ENCODE peak calls at places on chromosomes 13 and 19, in eight cellular contexts. E is mammary epithelial cell, W is GM23338, X is SK-N-SH, M is H1, J is Karpas-422, T is neural progenitor cell, D is PC-3. A is an unnamed sample. For H4K20me1, the result is how much of the 10 kb centered on the place peaks cover.

GRCh38 chr19:34082289-34083077 is 89.8 kb upstream of the LSM14A start:
- DNase-seq in E (no peak), W (peak), X (no peak), M (peak), J (no peak), T (peak), D (no peak), A (no peak)

GRCh38 chr13:113639661-113640262 is 18.2 kb downstream of the ATP4B start:
- DNase-seq in E (no peak), W (no peak), X (peak), M (no peak), J (no peak), T (no peak), D (no peak), A (no peak)

GRCh38 chr19:19618384-19619051 is at the start of gene PBX4:
- DNase-seq in E (peak), W (peak), X (peak), M (peak), J (peak), T (peak), D (peak), A (peak)

GRCh38 chr19:31334101-31334848 is 15.0 kb downstream of the TSHZ3 start:
- DNase-seq in E (peak), W (peak), X (no peak), M (no peak), J (no peak), T (no peak), D (peak), A (no peak)

GRCh38 chr13:113548171-113548641 is 36.3 kb upstream of the TFDP1 start:
- DNase-seq in E (no peak), W (no peak), X (peak), M (no peak), J (no peak), T (peak), D (no peak), A (no peak)

GRCh38 chr13:113765241-113765910 is 6.3 kb downstream of the TMEM255B start:
- DNase-seq in E (no peak), W (peak), X (no peak), M (no peak), J (no peak), T (no peak), D (no peak), A (no peak)

GRCh38 chr13:44605275-44605674 is 29.1 kb upstream of the TSC22D1 start:
- DNase-seq in E (no peak), W (no peak), X (no peak), M (no peak), J (no peak), T (no peak), D (no peak), A (no peak)

GRCh38 chr19:12687496-12688196 is at the start of gene GNG14:
- DNase-seq in E (no peak), W (no peak), X (no peak), M (no peak), J (no peak), T (no peak), D (no peak), A (no peak)

GRCh38 chr13:39897636-39898035 is 242.2 kb downstream of the COG6 start:
- DNase-seq in E (no peak), W (no peak), X (no peak), M (no peak), J (no peak), T (no peak), D (no peak), A (no peak)

GRCh38 chr19:21593934-21594844 is 88.8 kb downstream of the ZNF429 start:
- DNase-seq in E (no peak), W (no peak), X (no peak), M (no peak), J (peak), T (no peak), D (no peak), A (no peak)

GRCh38 chr19:2394669-2395292 is 32.6 kb downstream of the TIMM13 start:
- DNase-seq in E (no peak), W (no peak), X (no peak), M (no peak), J (no peak), T (no peak), D (no peak), A (peak)

GRCh38 chr19:50661087-50661486 is 11.8 kb downstream of the C19orf81 start:
- DNase-seq in E (no peak), W (no peak), X (no peak), M (no peak), J (peak), T (no peak), D (no peak), A (no peak)

GRCh38 chr13:73618275-73618865 is 515.8 kb downstream of the KLF12 start:
- DNase-seq in E (no peak), W (peak), X (no peak), M (no peak), J (no peak), T (no peak), D (peak), A (no peak)

GRCh38 chr19:33193269-33193863 is 764 bp upstream of the LRP3 start:
- DNase-seq in E (no peak), W (no peak), X (no peak), M (no peak), J (no peak), T (no peak), D (no peak), A (no peak)

GRCh38 chr13:51435002-51435578 is 17.7 kb downstream of the INTS6 start:
- DNase-seq in E (no peak), W (peak), X (peak), M (no peak), J (peak), T (no peak), D (peak), A (no peak)

GRCh38 chr13:49935171-49936084 is 712 bp downstream of the SPRYD7 start:
- DNase-seq in E (peak), W (peak), X (no peak), M (peak), J (peak), T (peak), D (peak), A (peak)

GRCh38 chr19:56085571-56086275 is 35.4 kb downstream of the ZNF787 start:
- DNase-seq in E (peak), W (no peak), X (no peak), M (no peak), J (no peak), T (no peak), D (no peak), A (no peak)

GRCh38 chr19:17079710-17080440 is 4.3 kb downstream of the MYO9B start:
- DNase-seq in E (peak), W (no peak), X (peak), M (no peak), J (peak), T (peak), D (peak), A (peak)

GRCh38 chr13:53191091-53191490 is 162.5 kb downstream of the OLFM4 start:
- DNase-seq in E (no peak), W (peak), X (no peak), M (peak), J (no peak), T (peak), D (peak), A (no peak)

GRCh38 chr13:103694033-103694432 is 627.8 kb upstream of the SLC10A2 start:
- DNase-seq in E (no peak), W (peak), X (no peak), M (peak), J (no peak), T (no peak), D (no peak), A (peak)

GRCh38 chr13:99471231-99472202 is 29.8 kb upstream of the TM9SF2 start:
- DNase-seq in E (peak), W (no peak), X (no peak), M (no peak), J (no peak), T (no peak), D (peak), A (no peak)

GRCh38 chr19:22545751-22546150 is 88.4 kb upstream of the ZNF492 start:
- DNase-seq in E (peak), W (peak), X (peak), M (no peak), J (peak), T (peak), D (peak), A (peak)

GRCh38 chr13:98800078-98800477 is 47.6 kb upstream of the SLC15A1 start:
- DNase-seq in E (no peak), W (no peak), X (no peak), M (no peak), J (no peak), T (no peak), D (no peak), A (no peak)

GRCh38 chr19:30222428-30222873 is 149.7 kb upstream of the ZNF536 start:
- DNase-seq in E (no peak), W (peak), X (peak), M (no peak), J (peak), T (peak), D (no peak), A (no peak)

GRCh38 chr19:7888145-7888825 is at the start of gene LRRC8E:
- DNase-seq in E (peak), W (peak), X (peak), M (no peak), J (no peak), T (peak), D (peak), A (no peak)

GRCh38 chr19:17332677-17333581 is 1.7 kb downstream of the ANO8 start:
- DNase-seq in E (peak), W (peak), X (peak), M (peak), J (peak), T (peak), D (peak), A (peak)

GRCh38 chr13:68369739-68370138 is 1139.6 kb upstream of the PCDH9 start:
- DNase-seq in E (no peak), W (peak), X (no peak), M (no peak), J (no peak), T (no peak), D (peak), A (no peak)

GRCh38 chr13:54433511-54434206 is 1405.0 kb downstream of the OLFM4 start:
- DNase-seq in E (no peak), W (no peak), X (no peak), M (no peak), J (no peak), T (no peak), D (no peak), A (no peak)

GRCh38 chr19:33404916-33405315 is 31.4 kb downstream of the CEBPG start:
- DNase-seq in E (no peak), W (no peak), X (no peak), M (no peak), J (no peak), T (no peak), D (no peak), A (no peak)

GRCh38 chr19:17125728-17126677 is 50.4 kb downstream of the MYO9B start:
- DNase-seq in E (no peak), W (peak), X (peak), M (no peak), J (peak), T (no peak), D (no peak), A (no peak)

GRCh38 chr13:99018418-99019180 is 40.7 kb upstream of the DOCK9 start:
- DNase-seq in E (peak), W (no peak), X (no peak), M (no peak), J (no peak), T (no peak), D (peak), A (no peak)

GRCh38 chr13:26051231-26052135 is at the start of gene SHISA2:
- DNase-seq in E (peak), W (peak), X (peak), M (peak), J (no peak), T (peak), D (peak), A (peak)

GRCh38 chr19:746208-746819 is 4.6 kb upstream of the MISP start:
- DNase-seq in E (no peak), W (no peak), X (no peak), M (no peak), J (no peak), T (no peak), D (no peak), A (no peak)

GRCh38 chr19:40284501-40285352 is at the start of gene AKT2:
- DNase-seq in E (peak), W (peak), X (peak), M (peak), J (peak), T (peak), D (no peak), A (peak)

GRCh38 chr19:55255618-55256423 is 3.0 kb downstream of the PPP6R1 start:
- DNase-seq in E (peak), W (no peak), X (no peak), M (no peak), J (peak), T (no peak), D (peak), A (peak)

GRCh38 chr19:53782698-53783097 is 41.4 kb downstream of the NLRP12 start:
- DNase-seq in E (no peak), W (peak), X (no peak), M (no peak), J (no peak), T (no peak), D (no peak), A (no peak)

GRCh38 chr19:28881616-28882015 is 331.3 kb downstream of the UQCRFS1 start:
- DNase-seq in E (no peak), W (no peak), X (no peak), M (no peak), J (peak), T (no peak), D (no peak), A (no peak)

DNA sequence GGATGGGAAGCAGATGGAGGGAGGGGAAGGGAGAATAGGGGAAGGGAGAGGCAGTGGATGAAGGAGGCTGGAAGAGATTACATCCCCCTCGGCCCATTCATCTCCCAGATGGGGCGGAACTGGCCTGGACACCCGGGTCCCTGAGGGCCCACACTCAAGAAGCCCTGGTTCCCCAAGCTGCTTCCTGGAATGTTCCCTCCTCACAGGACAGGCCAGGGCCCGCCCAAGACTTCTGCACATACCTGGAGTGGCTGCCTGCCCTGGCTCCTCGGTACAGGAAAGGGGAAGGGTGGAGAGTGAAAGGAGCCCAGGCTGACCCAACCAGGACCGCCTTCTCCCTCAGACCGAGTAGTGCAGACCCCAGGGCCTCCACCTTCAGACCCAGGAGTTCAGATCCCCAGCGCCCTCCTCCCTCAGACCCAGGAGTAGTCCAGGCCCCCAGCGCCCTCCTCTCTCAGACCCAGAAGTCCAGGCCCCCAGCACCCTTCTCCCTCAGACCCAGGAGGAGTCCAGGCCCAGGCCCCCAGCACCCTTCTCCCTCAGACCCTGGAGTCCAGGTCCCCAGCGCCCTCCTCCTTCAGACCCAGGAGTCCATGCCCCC is 489 bp downstream of the NTF4 start:
- DNase-seq in E (peak), W (peak), X (peak), M (no peak), J (no peak), T (peak), D (no peak), A (no peak)
- H3K4me3 ChIP-seq in E (peak), W (peak), X (peak), M (peak), J (no peak), T (peak), D (peak), A (no peak)

DNA sequence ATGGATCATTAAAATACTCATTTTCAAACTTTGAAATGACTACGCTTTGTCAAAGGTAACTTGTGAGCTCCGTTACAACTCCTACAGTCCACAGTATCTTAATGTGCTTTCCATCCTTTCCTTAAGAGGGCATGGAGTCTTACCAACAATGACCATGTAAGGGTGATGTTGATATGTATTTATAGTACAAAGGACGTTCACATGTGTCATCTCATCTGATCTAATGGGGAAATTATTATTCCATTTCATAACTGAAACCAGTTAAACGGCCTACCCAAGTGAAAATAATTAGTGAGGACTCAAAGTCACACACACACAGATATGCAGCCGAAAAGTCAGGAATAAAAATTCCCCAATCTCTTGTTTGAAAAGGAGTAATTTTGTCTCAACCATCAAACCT is 9.6 kb downstream of the USP12 start:
- DNase-seq in E (no peak), W (no peak), X (no peak), M (no peak), J (no peak), T (no peak), D (no peak), A (no peak)
- H3K4me2 ChIP-seq in E (no peak), W (no peak), X (no peak), M (no peak), J (no peak), T (no peak), D (no peak), A (no peak)

GRCh38 chr19:5001547-5002131 is 32.7 kb downstream of the KDM4B start:
- DNase-seq in E (peak), W (peak), X (peak), M (no peak), J (peak), T (peak), D (peak), A (peak)
- H4K20me1 ChIP-seq in E (under half), W (under half), X (half or more), M (under half), J (under half), T (half or more), D (under half), A (under half)

GRCh38 chr19:15643387-15643786 is 2.7 kb downstream of the CYP4F3 start:
- DNase-seq in E (no peak), W (no peak), X (no peak), M (no peak), J (no peak), T (no peak), D (no peak), A (no peak)

GRCh38 chr19:15640904-15641597 is 354 bp downstream of the CYP4F3 start:
- DNase-seq in E (peak), W (no peak), X (no peak), M (no peak), J (no peak), T (no peak), D (no peak), A (no peak)

GRCh38 chr19:15641901-15642491 is 1.3 kb downstream of the CYP4F3 start:
- DNase-seq in E (no peak), W (no peak), X (no peak), M (no peak), J (no peak), T (no peak), D (no peak), A (no peak)

GRCh38 chr19:15644066-15644741 is 3.5 kb downstream of the CYP4F3 start:
- DNase-seq in E (no peak), W (no peak), X (no peak), M (no peak), J (no peak), T (no peak), D (no peak), A (no peak)

GRCh38 chr19:15642807-15643206 is 2.1 kb downstream of the CYP4F3 start:
- DNase-seq in E (no peak), W (no peak), X (no peak), M (no peak), J (no peak), T (no peak), D (no peak), A (no peak)
- H3K4me3 ChIP-seq in E (no peak), W (no peak), X (no peak), M (no peak), J (no peak), T (no peak), D (no peak), A (no peak)

GRCh38 chr19:49407482-49408015 is 15.7 kb downstream of the PTH2 start:
- DNase-seq in E (no peak), W (no peak), X (no peak), M (no peak), J (no peak), T (no peak), D (no peak), A (no peak)
- H3K4me2 ChIP-seq in E (no peak), W (no peak), X (no peak), M (no peak), J (no peak), T (no peak), D (no peak), A (no peak)

DNA sequence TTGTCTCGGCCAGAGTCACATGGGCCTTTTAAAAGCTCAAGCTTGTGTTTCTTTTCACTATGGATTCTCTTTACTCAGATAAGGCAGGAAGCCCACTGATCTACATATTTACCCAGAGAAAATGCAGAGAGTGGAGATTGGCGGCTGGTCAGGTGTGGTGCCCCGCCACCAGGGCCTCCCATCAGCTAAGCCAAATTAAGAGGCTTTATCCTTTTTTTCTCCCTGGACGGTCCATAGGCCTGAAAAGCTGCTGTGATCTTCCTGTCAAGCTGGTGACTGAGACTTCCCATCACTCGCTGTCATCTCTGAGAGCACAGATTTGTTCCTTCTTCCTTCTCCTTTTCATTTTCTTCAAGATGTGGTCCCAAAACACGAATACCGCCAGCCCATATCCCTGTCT is 1.9 kb downstream of the SAFB start:
- DNase-seq in E (no peak), W (peak), X (no peak), M (no peak), J (no peak), T (peak), D (no peak), A (no peak)
- H4K20me1 ChIP-seq in E (under half), W (half or more), X (half or more), M (under half), J (half or more), T (half or more), D (half or more), A (half or more)

GRCh38 chr19:4279530-4280422 is 710 bp downstream of the SHD start:
- DNase-seq in E (no peak), W (peak), X (peak), M (no peak), J (peak), T (peak), D (no peak), A (no peak)

GRCh38 chr19:4278010-4278409 is 1.1 kb upstream of the SHD start:
- DNase-seq in E (no peak), W (no peak), X (no peak), M (no peak), J (peak), T (no peak), D (no peak), A (no peak)

GRCh38 chr19:4278460-4278901 is 585 bp upstream of the SHD start:
- DNase-seq in E (no peak), W (peak), X (peak), M (no peak), J (peak), T (peak), D (no peak), A (no peak)

GRCh38 chr19:4277051-4277700 is 1.9 kb upstream of the SHD start:
- DNase-seq in E (no peak), W (peak), X (peak), M (no peak), J (peak), T (no peak), D (no peak), A (no peak)

DNA sequence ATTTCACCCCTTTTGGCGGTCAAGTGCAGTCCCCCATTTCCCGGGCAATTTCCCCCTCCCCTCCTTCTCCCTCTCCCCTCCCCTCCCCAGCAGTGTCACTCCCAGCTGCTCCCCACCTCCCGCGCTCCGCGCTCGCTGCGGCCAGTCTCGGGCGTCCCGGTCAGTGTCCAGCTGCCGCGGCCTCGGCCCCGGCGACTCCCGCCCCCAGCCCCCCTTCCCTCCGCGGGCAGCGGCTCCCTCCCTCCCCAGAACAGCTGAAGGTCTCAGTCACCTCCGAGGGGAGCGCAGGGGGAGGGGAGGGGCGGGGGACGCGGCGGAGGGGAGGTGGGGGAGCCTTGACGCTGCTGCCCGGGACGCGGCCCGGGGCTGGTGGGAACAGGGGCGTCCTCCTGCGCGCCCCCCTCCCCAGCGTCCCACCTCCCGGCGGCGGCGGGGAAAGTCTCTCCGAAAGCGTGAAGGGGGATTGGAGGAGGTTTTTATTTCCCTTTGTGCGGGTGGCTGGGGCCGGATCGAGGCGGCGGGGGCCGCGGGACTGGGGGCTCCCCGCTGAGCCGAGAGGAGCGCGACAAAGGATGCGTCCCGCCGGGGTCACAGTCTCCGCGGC is at the start of gene SHD:
- DNase-seq in E (no peak), W (peak), X (peak), M (no peak), J (peak), T (peak), D (no peak), A (no peak)
- H3K4me3 ChIP-seq in E (no peak), W (peak), X (peak), M (peak), J (no peak), T (peak), D (no peak), A (no peak)